ENCODE peak calls at places on chromosome 18, in six cellular contexts. F is stimulated activated CD4-positive, alpha-beta T cell treated with anti-CD3 and anti-CD28 coated beads, TNF-alpha, amount 100 ng/mL, for 4 hours; G is LHCN-M2; J is endodermal cell; T is GM04504; X is HFFc6. B is an unnamed sample.
A peak's percentile ranks its signal among the peaks of the same experiment; 100 is the strongest.

GRCh38 chr18:2168022-2168421 is 403.3 kb downstream of the METTL4 start:
- DNase-seq in J (no peak), T (no peak), F (no peak), G (no peak), X (no peak), B (no peak)

GRCh38 chr18:26649193-26649543 is 100.8 kb upstream of the KCTD1 start:
- DNase-seq in X (no peak), T (no peak), F (no peak), G (no peak), J (peak; percentile 68), B (no peak)

GRCh38 chr18:62880673-62881364 is 165.5 kb downstream of the PHLPP1 start:
- DNase-seq in T (no peak), J (no peak), X (no peak), F (no peak), G (no peak), B (no peak)

GRCh38 chr18:69257861-69258458 is 142.7 kb upstream of the DOK6 start:
- DNase-seq in J (no peak), T (peak; percentile 90), G (peak; percentile 26), F (no peak), X (no peak), B (no peak)

GRCh38 chr18:3411854-3412268 is 38.1 kb upstream of the TGIF1 start:
- DNase-seq in G (no peak), T (no peak), X (no peak), F (no peak), J (peak; percentile 54), B (peak; percentile 32)

GRCh38 chr18:40019797-40020392 is 1935.1 kb upstream of the PIK3C3 start:
- DNase-seq in X (no peak), G (no peak), T (no peak), F (no peak), J (peak; percentile 46), B (no peak)

GRCh38 chr18:51082571-51083264 is 52.7 kb downstream of the SMAD4 start:
- DNase-seq in G (no peak), J (no peak), X (no peak), F (no peak), T (no peak), B (no peak)

GRCh38 chr18:26768388-26768787 is 97.1 kb downstream of the AQP4 start:
- DNase-seq in J (no peak), T (no peak), X (no peak), G (no peak), F (no peak), B (no peak)

B was measured in activated B cell treated with CpG ODN at 0.5 μM for 24 hours.